ENCODE peak calls at places on chromosome 19, in eight cellular contexts. D is right lobe of liver, I is nucleus accumbens, U is HTR-8/SVneo, M is heart right ventricle, K is breast epithelium, V is memory B cell, A is stromal cell of bone marrow. Z is an unnamed sample.

GRCh38 chr19:29662604-29663404 is 2.5 kb upstream of the PLEKHF1 start:
- DNase-seq in I (peak), A (peak), K (peak), V (no peak), U (peak), M (peak), D (no peak), Z (no peak)

GRCh38 chr19:42290136-42290522 is 11.8 kb upstream of the PRR19 start:
- DNase-seq in A (no peak), V (no peak), M (no peak), K (no peak), D (peak), U (no peak), I (no peak), Z (no peak)

GRCh38 chr19:2547721-2548120 is 71.8 kb downstream of the GADD45B start:
- DNase-seq in D (no peak), K (no peak), A (no peak), M (no peak), U (no peak), I (no peak), V (no peak), Z (no peak)

GRCh38 chr19:38049105-38049649 is 142.2 kb downstream of the SIPA1L3 start:
- DNase-seq in V (peak), A (no peak), K (no peak), U (no peak), M (no peak), I (no peak), D (no peak), Z (no peak)

GRCh38 chr19:5480427-5480836 is 25.2 kb downstream of the ZNRF4 start:
- DNase-seq in U (peak), V (peak), M (no peak), I (no peak), D (no peak), A (no peak), K (no peak), Z (no peak)

GRCh38 chr19:39704181-39705044 is at the start of gene LGALS14:
- DNase-seq in V (no peak), M (no peak), K (no peak), U (no peak), D (no peak), A (no peak), I (no peak), Z (no peak)

GRCh38 chr19:48683349-48683748 is 10.5 kb upstream of the NTN5 start:
- DNase-seq in A (no peak), D (no peak), V (no peak), I (peak), U (no peak), K (no peak), M (peak), Z (no peak)

GRCh38 chr19:9705836-9706235 is 30.9 kb upstream of the ZNF562 start:
- DNase-seq in V (no peak), A (no peak), I (no peak), D (no peak), M (no peak), U (no peak), K (no peak), Z (no peak)

GRCh38 chr19:30361721-30362120 is 10.5 kb upstream of the ZNF536 start:
- DNase-seq in U (no peak), A (no peak), M (no peak), D (no peak), K (no peak), I (peak), V (no peak), Z (no peak)

GRCh38 chr19:14437578-14438140 is 4.6 kb downstream of the PKN1 start:
- DNase-seq in D (no peak), K (no peak), V (no peak), M (no peak), A (no peak), I (no peak), U (no peak), Z (no peak)

GRCh38 chr19:28428644-28429348 is 784.2 kb downstream of the UQCRFS1 start:
- DNase-seq in D (no peak), U (no peak), A (no peak), I (no peak), K (no peak), M (no peak), V (no peak), Z (no peak)

GRCh38 chr19:46471116-46471733 is at the start of gene PNMA8A:
- DNase-seq in I (peak), A (peak), K (peak), M (peak), U (no peak), V (no peak), D (peak), Z (no peak)

GRCh38 chr19:29812080-29812880 is 489 bp downstream of the CCNE1 start:
- DNase-seq in M (peak), V (peak), A (no peak), K (no peak), D (peak), U (no peak), I (no peak), Z (no peak)

Z was measured in keratinocyte.